ENCODE peak calls at places on chromosomes 4 and X, in six cellular contexts. Q is substantia nigra, J is breast epithelium, D is lower lobe of right lung, M is ovary, H is DND-41. E is an unnamed sample.

GRCh38 chr4:155900402-155900801 is 3.1 kb upstream of the TDO2 start:
- DNase-seq in Q (no peak), J (no peak), D (no peak), M (no peak), H (no peak), E (peak; percentile 7)

GRCh38 chrX:47361538-47362511 is 8.6 kb upstream of the ZNF157 start:
- DNase-seq in Q (peak; percentile 31), J (no peak), D (peak; percentile 75), M (peak; percentile 63), H (peak; percentile 13), E (peak; percentile 88)

GRCh38 chr4:149605601-149606378 is 209.9 kb downstream of the IQCM start:
- DNase-seq in Q (no peak), J (no peak), D (no peak), M (no peak), H (no peak), E (peak; percentile 5)

GRCh38 chrX:147191361-147191760 is 376.8 kb upstream of the CXorf51A start:
- DNase-seq in Q (no peak), J (no peak), D (no peak), M (no peak), H (peak; percentile 32), E (no peak)

GRCh38 chrX:53045002-53045401 is 3.6 kb upstream of the GPR173 start:
- DNase-seq in Q (no peak), J (no peak), D (no peak), M (no peak), H (no peak), E (no peak)

GRCh38 chrX:86014421-86014820 is 32.9 kb downstream of the CHM start:
- DNase-seq in Q (no peak), J (no peak), D (no peak), M (no peak), H (no peak), E (no peak)

GRCh38 chrX:13693341-13693871 is 4.5 kb downstream of the RAB9A start:
- DNase-seq in Q (no peak), J (no peak), D (no peak), M (no peak), H (no peak), E (peak; percentile 41)

GRCh38 chrX:37347420-37347819 is 1.7 kb upstream of the PRRG1 start:
- DNase-seq in Q (no peak), J (no peak), D (no peak), M (no peak), H (no peak), E (no peak)

GRCh38 chrX:129655547-129656248 is 942 bp upstream of the APLN start:
- DNase-seq in Q (no peak), J (no peak), D (no peak), M (no peak), H (peak; percentile 34), E (no peak)

GRCh38 chrX:45134303-45134702 is 66.4 kb downstream of the DIPK2B start:
- DNase-seq in Q (peak; percentile 31), J (no peak), D (no peak), M (no peak), H (no peak), E (no peak)

GRCh38 chr4:114600066-114600552 is 1.5 kb downstream of the UGT8 start:
- DNase-seq in Q (no peak), J (no peak), D (no peak), M (no peak), H (no peak), E (no peak)

GRCh38 chr4:125104616-125105015 is 210.1 kb upstream of the FAT4 start:
- DNase-seq in Q (no peak), J (no peak), D (no peak), M (no peak), H (no peak), E (no peak)

GRCh38 chr4:125097729-125098128 is 217.0 kb upstream of the FAT4 start:
- DNase-seq in Q (no peak), J (no peak), D (no peak), M (no peak), H (no peak), E (peak; percentile 1)

GRCh38 chr4:125105561-125105960 is 209.2 kb upstream of the FAT4 start:
- DNase-seq in Q (no peak), J (no peak), D (no peak), M (no peak), H (no peak), E (no peak)

GRCh38 chr4:125096662-125097061 is 218.1 kb upstream of the FAT4 start:
- DNase-seq in Q (no peak), J (no peak), D (no peak), M (no peak), H (no peak), E (no peak)

DNA sequence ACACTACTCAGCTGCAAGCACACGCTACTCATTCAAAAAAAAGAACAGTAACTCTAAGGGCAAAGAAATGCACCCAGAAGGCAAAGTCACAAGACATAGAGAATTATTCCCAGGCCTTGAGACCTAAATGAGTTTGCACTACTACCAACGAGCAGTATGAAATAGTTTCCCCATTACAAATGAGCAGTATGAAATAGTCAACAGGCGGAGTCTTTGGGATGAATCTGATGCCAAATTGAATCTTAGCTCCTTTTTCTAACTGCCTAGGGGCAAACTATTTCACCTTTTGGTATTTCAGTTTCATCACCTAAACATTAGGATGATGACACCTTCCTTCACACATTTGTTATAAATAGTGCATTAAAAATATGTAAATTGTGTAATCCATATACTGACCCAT is 213.0 kb upstream of the FAT4 start:
- DNase-seq in Q (no peak), J (no peak), D (no peak), M (no peak), H (no peak), E (peak; percentile 34)
- H3K27ac ChIP-seq in Q (no peak overlapping the region), J (no peak overlapping the region), D (no peak overlapping the region), M (no peak overlapping the region), H (no peak overlapping the region), E (no peak overlapping the region)

DNA sequence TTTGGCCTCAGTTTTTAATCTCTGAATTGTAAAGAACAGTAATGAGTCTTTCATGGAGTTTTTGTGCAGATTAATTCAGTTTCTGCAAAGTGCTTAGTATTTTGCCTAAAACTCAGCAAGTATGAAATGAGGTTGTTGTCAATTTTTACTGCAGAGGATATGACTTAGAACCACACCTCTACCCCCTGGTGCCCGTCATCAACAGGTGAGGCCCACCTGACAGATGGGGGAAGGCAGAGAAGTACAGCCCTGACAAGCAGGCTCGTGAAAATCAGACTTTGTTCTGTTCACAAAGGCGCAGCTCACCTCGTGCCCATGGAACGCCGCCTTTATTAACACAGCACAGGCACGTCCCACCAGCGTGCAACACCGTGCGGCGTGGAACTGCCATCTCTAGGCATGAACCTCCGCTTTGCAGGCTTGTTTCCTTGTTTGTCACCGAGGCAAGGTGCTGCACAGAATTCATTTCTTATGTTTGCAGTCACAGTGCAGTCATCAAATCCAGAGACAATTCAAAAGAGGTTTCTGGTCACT is 13.3 kb downstream of the CYP4V2 start:
- DNase-seq in Q (no peak), J (no peak), D (no peak), M (no peak), H (no peak), E (no peak)
- H3K27ac ChIP-seq in Q (no peak overlapping the region), J (no peak overlapping the region), D (no peak overlapping the region), M (peak overlapping the region; percentile 62), H (no peak overlapping the region), E (no peak overlapping the region)

DNA sequence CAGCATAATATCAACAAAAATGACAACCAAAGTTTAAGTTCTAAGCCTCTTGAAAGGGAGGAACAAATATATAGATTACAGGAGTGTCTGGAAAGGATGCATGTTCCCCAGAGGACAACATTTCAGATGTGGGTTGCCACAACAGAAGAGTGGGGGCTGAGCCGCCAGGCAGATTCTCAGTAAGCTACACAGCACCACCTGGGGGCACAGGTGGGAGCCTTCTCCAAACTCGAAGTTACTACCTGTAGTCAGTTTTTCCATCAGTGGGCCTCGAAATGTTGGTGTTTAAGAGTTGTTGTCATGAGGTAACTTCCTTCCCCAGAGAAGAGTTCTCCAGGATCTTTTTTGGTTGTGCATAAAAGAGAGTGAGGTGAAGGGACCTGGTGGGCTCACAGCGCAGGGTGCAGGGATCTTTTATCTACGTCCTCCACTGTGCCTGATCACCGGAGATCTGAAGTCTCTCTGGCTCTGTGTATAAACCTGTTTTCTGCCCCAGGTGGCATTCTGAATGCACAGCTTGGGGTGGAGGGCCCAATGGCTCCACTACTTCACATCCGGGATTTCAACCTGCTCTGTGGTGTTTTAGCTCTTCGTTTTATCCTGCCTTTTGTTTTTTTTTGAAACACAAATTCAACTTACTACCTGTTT is 58.4 kb upstream of the STS start:
- DNase-seq in Q (no peak), J (no peak), D (no peak), M (no peak), H (peak; percentile 80), E (no peak)
- H3K27ac ChIP-seq in Q (no peak overlapping the region), J (no peak overlapping the region), D (no peak overlapping the region), M (no peak overlapping the region), H (peak overlapping the region; percentile 100), E (no peak overlapping the region)

GRCh38 chrX:6026484-6026883 is 202.2 kb downstream of the NLGN4X start:
- DNase-seq in Q (no peak), J (no peak), D (no peak), M (no peak), H (no peak), E (no peak)
- H3K27ac ChIP-seq in Q (no peak overlapping the region), J (no peak overlapping the region), D (no peak overlapping the region), M (no peak overlapping the region), H (no peak overlapping the region), E (no peak overlapping the region)

E was measured in RWPE1.